ENCODE peak calls at places on chromosomes 13 and 19, in seven cellular contexts. Y, A, H, O, W, G and C are unnamed samples.

GRCh38 chr19:11361037-11361770 is 6.0 kb downstream of the PLPPR2 start:
- DNase-seq in Y (peak; percentile 70), A (peak; percentile 37), H (no peak), O (peak; percentile 45), W (no peak), G (no peak), C (no peak)

GRCh38 chr13:101265934-101266333 is 150.4 kb downstream of the NALCN start:
- DNase-seq in Y (no peak), A (no peak), H (no peak), O (no peak), W (no peak), G (no peak), C (no peak)

GRCh38 chr19:17525141-17525540 is 13.7 kb downstream of the PGLS start:
- DNase-seq in Y (no peak), A (no peak), H (no peak), O (no peak), W (no peak), G (no peak), C (no peak)

GRCh38 chr19:50646074-50646807 is 3.0 kb upstream of the C19orf81 start:
- DNase-seq in Y (peak; percentile 45), A (no peak), H (no peak), O (peak; percentile 17), W (no peak), G (no peak), C (no peak)

GRCh38 chr13:107767119-107767518 is 448.2 kb downstream of the LIG4 start:
- DNase-seq in Y (no peak), A (no peak), H (no peak), O (no peak), W (no peak), G (no peak), C (no peak)

GRCh38 chr13:51453959-51454703 is 1.3 kb upstream of the INTS6 start:
- DNase-seq in Y (peak; percentile 82), A (no peak), H (no peak), O (peak; percentile 22), W (peak; percentile 23), G (no peak), C (peak; percentile 19)

GRCh38 chr13:106569233-106570095 is 1.5 kb upstream of the ARGLU1 start:
- DNase-seq in Y (no peak), A (no peak), H (no peak), O (peak; percentile 59), W (no peak), G (no peak), C (no peak)

GRCh38 chr13:88000239-88000638 is 329.1 kb downstream of the SLITRK5 start:
- DNase-seq in Y (no peak), A (no peak), H (no peak), O (no peak), W (no peak), G (no peak), C (no peak)

GRCh38 chr19:43806848-43807247 is 4.6 kb upstream of the LYPD5 start:
- DNase-seq in Y (no peak), A (no peak), H (no peak), O (no peak), W (no peak), G (no peak), C (no peak)

GRCh38 chr13:52450793-52451116 is 321 bp upstream of the VPS36 start:
- DNase-seq in Y (no peak), A (no peak), H (no peak), O (no peak), W (no peak), G (no peak), C (no peak)

GRCh38 chr19:45276284-45276687 is 25.2 kb downstream of the MARK4 start:
- DNase-seq in Y (peak; percentile 31), A (peak; percentile 82), H (no peak), O (no peak), W (no peak), G (no peak), C (no peak)

GRCh38 chr19:1131718-1132552 is 28.1 kb downstream of the GPX4 start:
- DNase-seq in Y (peak; percentile 76), A (peak; percentile 88), H (peak; percentile 77), O (peak; percentile 85), W (peak; percentile 73), G (peak; percentile 93), C (peak; percentile 78)

GRCh38 chr19:6616011-6616410 is 25.1 kb upstream of the CD70 start:
- DNase-seq in Y (no peak), A (no peak), H (no peak), O (peak; percentile 78), W (no peak), G (peak; percentile 83), C (no peak)

GRCh38 chr19:5585461-5586299 is 17.9 kb upstream of the TINCR start:
- DNase-seq in Y (no peak), A (no peak), H (no peak), O (peak; percentile 51), W (no peak), G (no peak), C (peak; percentile 70)

GRCh38 chr19:55354698-55355212 is at the start of gene COX6B2:
- DNase-seq in Y (no peak), A (no peak), H (no peak), O (no peak), W (no peak), G (no peak), C (no peak)

GRCh38 chr13:85597790-85598500 is 201.3 kb downstream of the SLITRK6 start:
- DNase-seq in Y (peak; percentile 78), A (no peak), H (no peak), O (peak; percentile 79), W (no peak), G (no peak), C (no peak)

GRCh38 chr13:51331354-51331861 is 8.1 kb upstream of the SERPINE3 start:
- DNase-seq in Y (no peak), A (no peak), H (no peak), O (no peak), W (no peak), G (peak; percentile 37), C (no peak)

GRCh38 chr19:8575467-8575997 is 1.7 kb downstream of the MYO1F start:
- DNase-seq in Y (peak; percentile 81), A (no peak), H (no peak), O (peak; percentile 12), W (no peak), G (no peak), C (peak; percentile 71)

GRCh38 chr13:20796791-20797513 is 23.2 kb upstream of the EEF1AKMT1 start:
- DNase-seq in Y (no peak), A (no peak), H (no peak), O (no peak), W (no peak), G (no peak), C (no peak)

GRCh38 chr19:11693505-11694499 is 44.9 kb downstream of the ZNF823 start:
- DNase-seq in Y (peak; percentile 92), A (peak; percentile 24), H (no peak), O (peak; percentile 62), W (no peak), G (peak; percentile 7), C (peak; percentile 43)

GRCh38 chr19:45161715-45162463 is 1.1 kb upstream of the NKPD1 start:
- DNase-seq in Y (peak; percentile 57), A (no peak), H (no peak), O (no peak), W (no peak), G (no peak), C (no peak)

GRCh38 chr19:31160346-31160926 is 188.8 kb downstream of the TSHZ3 start:
- DNase-seq in Y (no peak), A (no peak), H (no peak), O (no peak), W (no peak), G (no peak), C (no peak)

GRCh38 chr19:14189415-14189814 is 16.6 kb downstream of the ADGRL1 start:
- DNase-seq in Y (no peak), A (no peak), H (no peak), O (no peak), W (no peak), G (no peak), C (no peak)

GRCh38 chr13:110503979-110504499 is 57.5 kb downstream of the RAB20 start:
- DNase-seq in Y (no peak), A (no peak), H (no peak), O (no peak), W (no peak), G (no peak), C (no peak)

GRCh38 chr13:48626077-48626449 is 27.7 kb upstream of the CYSLTR2 start:
- DNase-seq in Y (peak; percentile 97), A (no peak), H (no peak), O (no peak), W (no peak), G (no peak), C (peak; percentile 56)

GRCh38 chr13:99264053-99264452 is 5.9 kb upstream of the GPR18 start:
- DNase-seq in Y (no peak), A (peak; percentile 37), H (no peak), O (no peak), W (no peak), G (no peak), C (no peak)

GRCh38 chr19:11191273-11191755 is 6.0 kb downstream of the KANK2 start:
- DNase-seq in Y (no peak), A (peak; percentile 57), H (no peak), O (no peak), W (no peak), G (peak; percentile 50), C (no peak)

GRCh38 chr19:29622191-29623070 is 16.3 kb downstream of the POP4 start:
- DNase-seq in Y (peak; percentile 33), A (no peak), H (no peak), O (peak; percentile 9), W (no peak), G (peak; percentile 55), C (peak; percentile 17)